ENCODE peak calls at places on chromosomes 1 and 21, in eight cellular contexts. Q, G, T, B, O, D, A and J are unnamed samples.

GRCh38 chr1:87084247-87084836 is 169.9 kb downstream of the HS2ST1 start:
- DNase-seq in Q (no peak), G (no peak), T (peak; percentile 85), B (no peak), O (peak; percentile 39), D (no peak), A (peak; percentile 41), J (no peak)

GRCh38 chr1:32413507-32414185 is 19.4 kb upstream of the BSDC1 start:
- DNase-seq in Q (no peak), G (peak; percentile 86), T (peak; percentile 90), B (no peak), O (peak; percentile 87), D (no peak), A (peak; percentile 63), J (no peak)

GRCh38 chr1:165424454-165425283 is 20.3 kb downstream of the RXRG start:
- DNase-seq in Q (no peak), G (peak; percentile 3), T (no peak), B (no peak), O (peak; percentile 33), D (no peak), A (no peak), J (no peak)

GRCh38 chr1:240539031-240539430 is 72.9 kb downstream of the GREM2 start:
- DNase-seq in Q (no peak), G (no peak), T (no peak), B (no peak), O (no peak), D (no peak), A (no peak), J (no peak)

GRCh38 chr1:178633068-178633467 is 92.0 kb upstream of the RALGPS2 start:
- DNase-seq in Q (no peak), G (no peak), T (peak; percentile 46), B (no peak), O (no peak), D (no peak), A (no peak), J (no peak)

GRCh38 chr21:37348664-37349063 is 17.9 kb upstream of the DYRK1A start:
- DNase-seq in Q (no peak), G (no peak), T (peak; percentile 46), B (no peak), O (no peak), D (no peak), A (peak; percentile 16), J (no peak)

GRCh38 chr1:212396638-212397037 is 18.0 kb downstream of the PACC1 start:
- DNase-seq in Q (no peak), G (no peak), T (no peak), B (no peak), O (no peak), D (no peak), A (no peak), J (no peak)

GRCh38 chr1:109914587-109915240 is 4.1 kb downstream of the CSF1 start:
- DNase-seq in Q (peak; percentile 56), G (no peak), T (peak; percentile 91), B (no peak), O (no peak), D (no peak), A (no peak), J (no peak)

GRCh38 chr1:82161651-82162238 is 361.0 kb downstream of the ADGRL2 start:
- DNase-seq in Q (no peak), G (peak; percentile 42), T (peak; percentile 24), B (no peak), O (peak; percentile 30), D (no peak), A (peak; percentile 5), J (no peak)

GRCh38 chr1:68024635-68025338 is 25.6 kb downstream of the DIRAS3 start:
- DNase-seq in Q (no peak), G (no peak), T (no peak), B (no peak), O (no peak), D (no peak), A (no peak), J (no peak)

GRCh38 chr1:234598974-234599616 is 10.9 kb downstream of the IRF2BP2 start:
- DNase-seq in Q (no peak), G (peak; percentile 53), T (peak; percentile 20), B (no peak), O (peak; percentile 20), D (no peak), A (peak; percentile 18), J (no peak)

GRCh38 chr1:46410156-46411009 is 16.3 kb downstream of the FAAH start:
- DNase-seq in Q (peak; percentile 58), G (no peak), T (no peak), B (no peak), O (no peak), D (no peak), A (no peak), J (no peak)

GRCh38 chr1:247335871-247336270 is 4.2 kb upstream of the ZNF496 start:
- DNase-seq in Q (no peak), G (no peak), T (no peak), B (no peak), O (no peak), D (no peak), A (peak; percentile 25), J (no peak)

GRCh38 chr1:63802109-63802508 is 28.3 kb downstream of the ROR1 start:
- DNase-seq in Q (no peak), G (no peak), T (no peak), B (no peak), O (no peak), D (no peak), A (no peak), J (no peak)

GRCh38 chr1:53535846-53536245 is 76.6 kb downstream of the DMRTB1 start:
- DNase-seq in Q (no peak), G (no peak), T (peak; percentile 37), B (no peak), O (no peak), D (no peak), A (no peak), J (no peak)

GRCh38 chr1:164853146-164853545 is 294.2 kb downstream of the PBX1 start:
- DNase-seq in Q (no peak), G (no peak), T (no peak), B (no peak), O (no peak), D (no peak), A (no peak), J (no peak)

GRCh38 chr1:180962178-180962577 is 49.5 kb downstream of the KIAA1614 start:
- DNase-seq in Q (no peak), G (peak; percentile 68), T (no peak), B (no peak), O (peak; percentile 72), D (no peak), A (no peak), J (no peak)

GRCh38 chr1:17538428-17539130 is 919 bp upstream of the ARHGEF10L start:
- DNase-seq in Q (no peak), G (peak; percentile 66), T (peak; percentile 44), B (no peak), O (peak; percentile 84), D (peak; percentile 79), A (no peak), J (no peak)

GRCh38 chr1:157776971-157777386 is at the start of gene FCRL2:
- DNase-seq in Q (no peak), G (no peak), T (no peak), B (no peak), O (peak; percentile 20), D (no peak), A (no peak), J (no peak)

GRCh38 chr21:45377866-45378257 is 27.1 kb upstream of the COL18A1 start:
- DNase-seq in Q (peak; percentile 12), G (no peak), T (no peak), B (no peak), O (no peak), D (peak; percentile 17), A (no peak), J (no peak)

GRCh38 chr1:177256153-177256814 is 85.5 kb downstream of the BRINP2 start:
- DNase-seq in Q (peak; percentile 81), G (peak; percentile 70), T (peak; percentile 55), B (no peak), O (peak; percentile 77), D (no peak), A (peak; percentile 53), J (peak; percentile 67)

GRCh38 chr1:230215049-230215448 is 148.0 kb downstream of the GALNT2 start:
- DNase-seq in Q (no peak), G (peak; percentile 45), T (peak; percentile 22), B (no peak), O (peak; percentile 75), D (no peak), A (peak; percentile 92), J (peak; percentile 65)

GRCh38 chr1:14095001-14095400 is 395.0 kb downstream of the PRDM2 start:
- DNase-seq in Q (no peak), G (no peak), T (peak; percentile 4), B (peak; percentile 42), O (peak; percentile 16), D (no peak), A (no peak), J (no peak)

DNA sequence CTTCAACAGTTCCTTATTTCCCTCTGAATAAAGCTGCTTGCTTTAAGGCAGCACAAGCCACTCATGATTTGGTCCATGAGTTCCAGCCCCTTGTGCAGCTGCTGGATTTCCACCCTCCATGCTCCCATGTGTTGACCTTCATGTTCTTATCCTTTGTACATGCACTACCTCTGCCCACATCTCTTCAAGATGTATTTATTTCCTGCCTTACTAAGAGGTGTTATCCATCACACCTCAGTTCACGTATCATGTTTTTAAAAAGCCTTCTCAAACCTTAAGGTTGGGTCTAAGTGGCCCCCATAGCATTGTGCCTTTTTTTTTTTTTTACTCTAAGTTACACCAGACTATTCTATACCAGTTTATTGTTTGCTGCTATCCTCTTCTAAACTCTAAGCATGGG is 107.7 kb downstream of the SIPA1L2 start:
- DNase-seq in Q (no peak), G (no peak), T (no peak), B (no peak), O (no peak), D (no peak), A (no peak), J (no peak)
- H3K4me1 ChIP-seq in Q (no peaks in the 10 kb centered on the region), G (peaks cover 8% of the 10 kb centered on the region), T (no peaks in the 10 kb centered on the region), B (peaks cover 16% of the 10 kb centered on the region), O (no peaks in the 10 kb centered on the region), D (no peaks in the 10 kb centered on the region), A (peaks cover 13% of the 10 kb centered on the region), J (no peaks in the 10 kb centered on the region)

GRCh38 chr1:113942527-113942926 is 13.4 kb downstream of the HIPK1 start:
- DNase-seq in Q (no peak), G (no peak), T (no peak), B (no peak), O (no peak), D (no peak), A (no peak), J (no peak)
- H3K4me1 ChIP-seq in Q (peaks cover 27% of the 10 kb centered on the region), G (peaks cover 23% of the 10 kb centered on the region), T (peaks cover 32% of the 10 kb centered on the region), B (peaks cover 57% of the 10 kb centered on the region), O (peaks cover 5% of the 10 kb centered on the region), D (no peaks in the 10 kb centered on the region), A (peaks cover 20% of the 10 kb centered on the region), J (peaks cover 22% of the 10 kb centered on the region)

GRCh38 chr1:182766881-182767645 is 22.5 kb upstream of the NPL start:
- DNase-seq in Q (no peak), G (no peak), T (no peak), B (no peak), O (peak; percentile 20), D (no peak), A (no peak), J (no peak)
- H3K4me1 ChIP-seq in Q (no peaks in the 10 kb centered on the region), G (no peaks in the 10 kb centered on the region), T (peaks cover 38% of the 10 kb centered on the region), B (peaks cover 9% of the 10 kb centered on the region), O (no peaks in the 10 kb centered on the region), D (no peaks in the 10 kb centered on the region), A (no peaks in the 10 kb centered on the region), J (no peaks in the 10 kb centered on the region)

GRCh38 chr1:202306535-202307345 is 35.0 kb downstream of the UBE2T start:
- DNase-seq in Q (no peak), G (no peak), T (no peak), B (no peak), O (no peak), D (no peak), A (no peak), J (no peak)
- H3K4me1 ChIP-seq in Q (peaks cover under 1% of the 10 kb centered on the region), G (no peaks in the 10 kb centered on the region), T (no peaks in the 10 kb centered on the region), B (peaks cover under 1% of the 10 kb centered on the region), O (no peaks in the 10 kb centered on the region), D (no peaks in the 10 kb centered on the region), A (peaks cover 2% of the 10 kb centered on the region), J (no peaks in the 10 kb centered on the region)

GRCh38 chr1:72498393-72498792 is 216.1 kb upstream of the NEGR1 start:
- DNase-seq in Q (no peak), G (no peak), T (peak; percentile 79), B (no peak), O (no peak), D (no peak), A (no peak), J (no peak)
- H3K4me1 ChIP-seq in Q (no peaks in the 10 kb centered on the region), G (no peaks in the 10 kb centered on the region), T (peaks cover 21% of the 10 kb centered on the region), B (no peaks in the 10 kb centered on the region), O (no peaks in the 10 kb centered on the region), D (no peaks in the 10 kb centered on the region), A (no peaks in the 10 kb centered on the region), J (no peaks in the 10 kb centered on the region)